ENCODE peak calls at places on chromosomes 11 and 22, in ten cellular contexts. K, F, G, X, B, R, Y, M, P and Q are unnamed samples.
A peak's percentile ranks its signal among the peaks of the same experiment; 100 is the strongest.

GRCh38 chr11:77409046-77409445 is 64.8 kb downstream of the PAK1 start:
- DNase-seq in K (no peak), F (no peak), G (no peak), X (no peak), B (no peak), R (no peak), Y (no peak), M (no peak), P (no peak), Q (no peak)

GRCh38 chr11:132122701-132123100 is 752.3 kb downstream of the NTM start:
- DNase-seq in K (no peak), F (no peak), G (no peak), X (no peak), B (no peak), R (no peak), Y (no peak), M (no peak), P (no peak), Q (no peak)

GRCh38 chr11:73236205-73236765 is 18.2 kb downstream of the P2RY2 start:
- DNase-seq in K (no peak), F (no peak), G (no peak), X (no peak), B (no peak), R (no peak), Y (no peak), M (no peak), P (no peak), Q (peak; percentile 1)

GRCh38 chr22:39309364-39309861 is 10.0 kb downstream of the RPL3 start:
- DNase-seq in K (no peak), F (no peak), G (no peak), X (no peak), B (peak; percentile 57), R (no peak), Y (peak; percentile 39), M (no peak), P (no peak), Q (no peak)

GRCh38 chr11:104946907-104947306 is 21.5 kb downstream of the CASP4 start:
- DNase-seq in K (peak; percentile 26), F (peak; percentile 78), G (no peak), X (no peak), B (peak; percentile 13), R (peak; percentile 64), Y (peak; percentile 61), M (peak; percentile 4), P (peak; percentile 68), Q (no peak)

GRCh38 chr11:910044-910588 is 494 bp downstream of the CHID1 start:
- DNase-seq in K (no peak), F (no peak), G (no peak), X (no peak), B (no peak), R (peak; percentile 2), Y (no peak), M (no peak), P (no peak), Q (no peak)

GRCh38 chr11:113444469-113445122 is 30.6 kb downstream of the DRD2 start:
- DNase-seq in K (no peak), F (no peak), G (no peak), X (no peak), B (no peak), R (peak; percentile 29), Y (no peak), M (no peak), P (no peak), Q (no peak)

GRCh38 chr11:63563201-63564055 is at the start of gene PLAAT2:
- DNase-seq in K (no peak), F (no peak), G (no peak), X (no peak), B (no peak), R (no peak), Y (no peak), M (no peak), P (no peak), Q (no peak)

GRCh38 chr22:44802956-44803355 is 50.6 kb downstream of the ARHGAP8 start:
- DNase-seq in K (no peak), F (no peak), G (no peak), X (no peak), B (no peak), R (no peak), Y (no peak), M (no peak), P (no peak), Q (no peak)

GRCh38 chr11:119691020-119691666 is 37.9 kb downstream of the NECTIN1 start:
- DNase-seq in K (peak; percentile 61), F (no peak), G (no peak), X (no peak), B (no peak), R (no peak), Y (no peak), M (peak; percentile 37), P (peak; percentile 90), Q (no peak)

GRCh38 chr22:36860821-36861659 is at the start of gene NCF4:
- DNase-seq in K (peak; percentile 19), F (no peak), G (peak; percentile 49), X (peak; percentile 19), B (no peak), R (no peak), Y (no peak), M (no peak), P (peak; percentile 98), Q (no peak)

GRCh38 chr11:72553748-72554147 is 119.4 kb upstream of the CLPB start:
- DNase-seq in K (peak; percentile 26), F (no peak), G (no peak), X (no peak), B (no peak), R (peak; percentile 14), Y (no peak), M (peak; percentile 36), P (peak; percentile 74), Q (no peak)

GRCh38 chr11:118996926-118997626 is 862 bp upstream of the CENATAC start:
- DNase-seq in K (peak; percentile 53), F (peak; percentile 48), G (no peak), X (no peak), B (no peak), R (peak; percentile 29), Y (no peak), M (peak; percentile 18), P (peak; percentile 76), Q (no peak)

GRCh38 chr11:86735462-86736302 is 63.3 kb upstream of the ME3 start:
- DNase-seq in K (no peak), F (no peak), G (no peak), X (no peak), B (no peak), R (peak; percentile 77), Y (peak; percentile 57), M (no peak), P (no peak), Q (no peak)

GRCh38 chr11:130020323-130020722 is 17.7 kb upstream of the PRDM10 start:
- DNase-seq in K (no peak), F (no peak), G (no peak), X (no peak), B (no peak), R (peak; percentile 59), Y (no peak), M (no peak), P (no peak), Q (no peak)

DNA sequence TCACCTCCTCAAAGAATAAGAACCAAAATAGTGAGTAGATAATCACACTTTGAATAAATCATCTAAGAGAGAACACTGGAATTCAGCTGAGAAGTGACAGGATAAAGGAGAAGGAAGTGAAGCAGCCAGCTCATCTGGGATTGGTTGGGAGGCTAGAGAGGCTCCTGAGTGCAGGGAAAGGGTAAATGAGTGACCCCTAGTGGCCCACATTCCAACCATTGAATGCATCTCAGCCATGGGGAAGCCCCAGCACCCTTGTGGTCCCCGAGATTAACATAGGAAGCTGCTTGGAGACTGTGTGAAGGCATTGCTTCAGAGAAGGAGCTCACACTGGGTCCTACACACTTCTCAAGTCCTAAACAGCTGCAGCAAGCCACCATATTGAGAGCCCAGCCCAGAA is 82.3 kb downstream of the JRKL start:
- DNase-seq in K (no peak), F (no peak), G (no peak), X (no peak), B (no peak), R (no peak), Y (no peak), M (no peak), P (peak; percentile 33), Q (no peak)
- TF ChIP-seq CTCF in K (peak; percentile 24), F (no peak), G (no peak), X (no peak), B (no peak), R (no peak), Y (no peak), M (no peak), P (peak; percentile 35), Q (no peak)

GRCh38 chr11:41895106-41895505 is 435.7 kb upstream of the LRRC4C start:
- DNase-seq in K (no peak), F (no peak), G (no peak), X (no peak), B (no peak), R (no peak), Y (no peak), M (no peak), P (no peak), Q (no peak)
- TF ChIP-seq CTCF in K (no peak), F (no peak), G (no peak), X (no peak), B (no peak), R (no peak), Y (no peak), M (no peak), P (no peak), Q (no peak)

DNA sequence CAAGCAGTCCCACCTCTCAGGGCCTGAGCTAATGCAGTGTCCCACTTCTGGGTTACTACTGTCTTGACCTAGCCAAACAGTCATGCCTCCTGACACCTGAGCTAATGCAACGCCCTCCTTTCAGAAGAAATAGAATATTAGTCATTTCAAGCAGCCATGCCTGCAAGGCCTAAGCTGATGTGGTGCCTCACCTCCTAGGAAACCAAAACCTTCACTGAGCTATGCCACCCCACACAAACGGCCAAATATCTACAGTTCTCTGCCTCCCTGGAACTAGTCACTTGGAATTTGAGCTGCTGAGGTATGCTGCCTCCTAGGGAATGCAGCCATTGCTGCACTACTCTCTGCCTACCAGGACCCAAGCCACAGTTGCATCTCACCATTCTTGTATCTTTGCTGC is 8.3 kb upstream of the MS4A6E start:
- DNase-seq in K (no peak), F (no peak), G (no peak), X (no peak), B (no peak), R (no peak), Y (no peak), M (no peak), P (no peak), Q (no peak)
- TF ChIP-seq CTCF in K (no peak), F (no peak), G (no peak), X (no peak), B (no peak), R (no peak), Y (no peak), M (no peak), P (no peak), Q (no peak)

DNA sequence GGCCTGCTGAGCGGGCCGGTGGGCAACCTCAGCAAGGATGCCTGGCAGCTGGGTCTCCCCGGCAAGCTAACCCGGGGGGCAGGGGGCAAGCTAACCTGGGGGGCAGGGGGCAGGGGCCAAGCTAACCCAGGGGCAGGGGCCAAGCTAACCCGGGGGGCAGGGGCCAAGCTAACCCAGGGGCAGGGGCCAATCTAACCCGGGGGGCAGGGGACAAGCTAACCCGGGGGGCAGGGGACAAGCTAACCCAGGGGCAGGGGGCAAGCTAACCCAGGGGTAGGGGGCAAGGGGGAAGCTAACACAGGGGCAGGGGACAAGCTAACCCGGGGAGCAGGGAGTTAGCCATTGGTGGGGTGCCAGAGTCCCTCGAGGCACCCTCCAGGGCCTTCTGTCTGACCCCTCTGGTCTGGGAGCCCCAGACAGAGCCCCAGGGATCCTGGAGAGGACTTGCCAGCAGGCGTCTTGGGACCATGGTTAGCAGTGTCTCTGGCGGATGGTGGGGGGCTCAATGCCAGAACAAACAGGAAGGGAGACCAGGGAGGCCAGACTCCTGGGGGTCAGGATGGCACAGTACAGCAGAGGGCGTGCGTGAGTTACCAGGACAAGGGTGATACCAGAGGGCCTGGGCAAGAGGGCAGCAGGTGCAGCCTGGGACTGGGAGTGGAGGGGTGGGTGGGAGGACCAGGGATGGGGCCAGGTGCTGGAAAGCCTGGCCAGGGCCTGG is 16.1 kb downstream of the IGF2 start:
- DNase-seq in K (no peak), F (peak; percentile 43), G (no peak), X (no peak), B (no peak), R (no peak), Y (no peak), M (no peak), P (no peak), Q (peak; percentile 10)
- TF ChIP-seq CTCF in K (no peak), F (peak; percentile 77), G (no peak), X (no peak), B (peak; percentile 45), R (no peak), Y (no peak), M (no peak), P (no peak), Q (no peak)